ENCODE peak calls at places on chromosomes 11 and 22, in five cellular contexts. P, V, Q, H and T are unnamed samples.

GRCh38 chr22:49659924-49660315 is 167.8 kb downstream of the BRD1 start:
- DNase-seq in P (no peak), V (no peak), Q (no peak), H (no peak), T (no peak)

GRCh38 chr11:125535585-125535984 is 33.7 kb upstream of the EI24 start:
- DNase-seq in P (no peak), V (no peak), Q (no peak), H (no peak), T (no peak)

GRCh38 chr11:128572965-128573364 is 14.4 kb downstream of the ETS1 start:
- DNase-seq in P (peak), V (no peak), Q (no peak), H (no peak), T (no peak)

GRCh38 chr11:109362059-109362458 is 59.9 kb upstream of the C11orf87 start:
- DNase-seq in P (no peak), V (no peak), Q (no peak), H (no peak), T (no peak)

GRCh38 chr11:130191896-130192295 is 32.3 kb downstream of the ST14 start:
- DNase-seq in P (no peak), V (no peak), Q (no peak), H (no peak), T (no peak)

GRCh38 chr11:77749232-77749631 is 71.3 kb downstream of the RSF1 start:
- DNase-seq in P (no peak), V (no peak), Q (no peak), H (no peak), T (no peak)

GRCh38 chr11:44992181-44992582 is 41.5 kb upstream of the TP53I11 start:
- DNase-seq in P (no peak), V (no peak), Q (no peak), H (no peak), T (no peak)

GRCh38 chr11:45885921-45886721 is 670 bp downstream of the MAPK8IP1 start:
- DNase-seq in P (peak), V (peak), Q (no peak), H (no peak), T (no peak)

GRCh38 chr22:22955866-22956535 is 68.4 kb downstream of the IGLL5 start:
- DNase-seq in P (peak), V (peak), Q (peak), H (peak), T (peak)

GRCh38 chr11:12725047-12725862 is 51.0 kb downstream of the TEAD1 start:
- DNase-seq in P (no peak), V (no peak), Q (no peak), H (peak), T (no peak)

GRCh38 chr22:44261164-44261860 is 51.4 kb downstream of the SHISAL1 start:
- DNase-seq in P (no peak), V (no peak), Q (no peak), H (no peak), T (no peak)

GRCh38 chr22:45966320-45966891 is 10.6 kb downstream of the WNT7B start:
- DNase-seq in P (no peak), V (no peak), Q (no peak), H (peak), T (no peak)

GRCh38 chr11:18393581-18394299 is 623 bp upstream of the LDHA start:
- DNase-seq in P (no peak), V (no peak), Q (no peak), H (no peak), T (no peak)
- TF ChIP-seq EZH2phosphoT487 in P (no peak), V (no peak), Q (no peak), H (no peak), T (no peak)

DNA sequence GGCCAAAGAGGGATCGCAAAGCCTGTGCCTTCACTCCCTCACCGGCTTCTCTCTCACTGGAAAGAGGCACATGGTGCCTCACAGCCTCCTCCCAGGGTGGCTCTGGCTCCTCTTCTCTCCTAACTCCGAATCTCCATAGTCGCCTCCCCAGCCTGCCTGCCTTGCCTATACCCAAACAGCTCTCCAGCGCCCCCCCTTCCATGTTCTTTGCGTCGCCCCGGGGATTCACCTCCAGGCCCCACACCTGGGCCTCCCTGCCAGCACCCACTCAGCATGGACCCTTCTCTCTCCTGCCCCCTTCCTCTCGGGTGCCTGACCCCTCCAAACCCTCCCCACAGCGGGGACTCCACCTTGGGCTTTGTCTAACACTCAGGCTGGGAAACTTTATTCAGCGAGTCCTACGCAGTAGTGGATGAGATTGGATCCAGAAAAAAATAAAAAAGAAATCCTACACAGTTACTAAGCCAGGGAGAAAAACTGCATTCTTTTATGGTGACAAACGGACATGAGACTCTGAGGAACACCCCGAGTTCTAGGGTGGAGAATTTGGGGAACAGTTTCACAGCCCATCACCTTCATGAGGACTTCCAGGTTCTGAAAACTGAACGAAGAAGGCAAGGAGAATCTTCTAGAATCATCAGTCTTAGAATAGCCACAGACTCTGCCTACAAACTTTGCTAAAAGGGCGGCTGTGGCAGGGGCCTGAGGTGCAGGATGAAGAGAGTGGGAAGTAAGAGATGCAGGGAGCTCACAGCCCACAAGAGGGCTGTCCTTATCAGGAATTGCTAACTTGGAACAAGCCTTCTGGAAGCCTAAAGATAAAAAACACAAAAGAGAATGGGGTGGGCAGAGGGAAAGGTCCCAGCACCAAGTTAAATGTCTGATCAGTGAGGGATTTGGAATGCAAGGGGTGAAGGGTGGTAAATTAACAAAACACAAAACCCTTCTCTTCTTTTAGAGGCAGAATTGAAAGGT is 5.3 kb downstream of the PPM1F start:
- DNase-seq in P (peak), V (peak), Q (no peak), H (no peak), T (no peak)
- H3K27ac ChIP-seq in P (peak), V (no peak), Q (no peak), H (no peak), T (no peak)

GRCh38 chr11:61347916-61348461 is 13.7 kb downstream of the CYB561A3 start:
- DNase-seq in P (peak), V (no peak), Q (no peak), H (no peak), T (no peak)

GRCh38 chr11:61343792-61344745 is 11.0 kb downstream of the TKFC start:
- DNase-seq in P (no peak), V (no peak), Q (no peak), H (no peak), T (no peak)

GRCh38 chr11:61342207-61342803 is 9.3 kb downstream of the TKFC start:
- DNase-seq in P (no peak), V (no peak), Q (no peak), H (no peak), T (no peak)

GRCh38 chr11:61345954-61346814 is 13.2 kb downstream of the TKFC start:
- DNase-seq in P (no peak), V (no peak), Q (no peak), H (no peak), T (no peak)

DNA sequence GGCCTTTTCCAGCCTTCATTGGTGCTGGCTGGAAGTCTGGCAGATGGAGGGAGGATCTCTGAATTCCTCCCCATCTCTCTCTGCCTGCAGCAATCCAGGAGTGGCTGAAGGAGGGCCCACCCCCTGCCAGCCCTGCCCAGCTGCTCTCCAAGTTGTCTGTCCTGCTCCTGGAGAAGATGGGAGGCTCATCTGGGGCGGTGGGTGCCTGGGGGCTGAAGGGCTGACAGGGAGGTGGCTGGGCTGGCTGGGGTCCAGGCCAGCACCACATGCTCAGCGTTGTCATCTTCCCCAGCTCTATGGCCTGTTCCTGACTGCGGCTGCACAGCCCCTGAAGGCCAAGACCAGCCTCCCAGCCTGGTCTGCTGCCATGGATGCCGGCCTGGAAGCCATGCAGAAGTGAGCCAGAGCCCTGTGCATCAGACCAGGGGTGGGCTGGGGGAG is 12.2 kb downstream of the TKFC start:
- DNase-seq in P (no peak), V (no peak), Q (no peak), H (no peak), T (no peak)
- H3K4me3 ChIP-seq in P (no peak), V (no peak), Q (no peak), H (no peak), T (no peak)

DNA sequence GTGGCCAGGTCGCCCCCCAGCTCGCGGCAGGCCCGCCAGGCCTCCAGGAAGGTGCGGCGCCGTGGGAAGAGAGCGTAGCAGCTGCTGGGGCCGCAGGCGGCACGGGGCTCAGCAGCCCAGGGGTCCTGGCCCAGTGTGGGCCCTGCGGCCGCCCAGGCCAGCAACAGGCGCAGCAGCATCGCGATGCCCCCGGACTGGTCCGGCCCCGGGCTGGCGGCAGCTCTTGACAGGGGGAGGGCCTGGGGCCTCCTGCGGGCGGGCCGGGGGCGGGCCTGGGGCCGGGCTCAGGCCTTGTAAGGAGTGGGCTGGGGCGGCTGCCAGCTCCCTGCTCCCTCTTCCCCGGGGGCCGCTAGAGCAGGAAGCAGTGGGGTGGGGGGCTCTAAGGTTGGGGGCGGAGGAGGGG is at the start of gene CD248:
- DNase-seq in P (peak), V (peak), Q (no peak), H (no peak), T (no peak)
- TF ChIP-seq EZH2phosphoT487 in P (no peak), V (no peak), Q (no peak), H (no peak), T (no peak)

GRCh38 chr22:41846268-41847002 is 13.5 kb downstream of the SREBF2 start:
- DNase-seq in P (peak), V (no peak), Q (no peak), H (no peak), T (no peak)
- H3K27ac ChIP-seq in P (peak), V (peak), Q (no peak), H (no peak), T (peak)

DNA sequence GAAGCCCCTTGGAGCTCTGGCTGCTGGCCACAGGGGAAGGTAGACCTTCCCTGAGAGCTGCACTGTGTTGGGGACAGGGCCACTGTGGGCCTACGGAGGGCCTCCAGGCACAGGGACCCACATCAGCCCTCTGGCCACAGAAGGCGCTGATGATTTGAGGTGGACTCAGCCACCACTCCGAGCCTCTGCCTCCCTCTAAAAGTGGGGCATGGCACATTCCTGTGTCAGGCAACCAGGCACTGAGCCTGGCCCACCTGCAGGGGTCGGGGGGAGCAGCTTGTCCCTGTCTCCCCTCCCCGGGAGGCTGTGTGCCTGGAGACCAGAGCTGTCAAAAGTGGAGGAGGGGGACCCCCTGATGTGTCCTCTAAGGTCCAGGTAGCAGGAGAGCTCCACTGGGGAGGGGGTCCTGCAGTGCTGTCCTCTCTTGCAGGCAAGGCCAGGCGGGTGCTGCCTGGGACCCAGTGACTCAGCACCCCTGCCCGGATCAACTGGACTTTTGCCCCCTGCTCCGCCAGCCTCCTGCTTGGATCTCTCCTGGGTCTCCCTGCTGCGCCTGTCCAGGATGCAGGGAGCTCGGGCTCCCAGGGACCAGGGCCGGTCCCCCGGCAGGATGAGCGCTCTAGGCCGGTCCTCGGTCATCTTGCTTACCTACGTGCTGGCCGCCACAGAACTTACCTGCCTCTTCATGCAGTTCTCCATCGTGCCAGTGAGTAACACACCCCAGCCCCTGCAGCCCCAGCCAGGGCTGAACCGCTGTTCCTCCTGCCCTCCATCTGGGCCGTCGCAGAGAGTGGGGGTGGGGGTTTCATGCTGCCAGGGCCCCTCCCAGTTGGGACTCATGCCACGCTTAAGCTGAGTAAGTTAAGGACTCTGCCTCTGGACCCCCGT is 17.5 kb upstream of the CDKN1C start:
- DNase-seq in P (peak), V (peak), Q (no peak), H (no peak), T (no peak)
- H3K4me3 ChIP-seq in P (peak), V (peak), Q (peak), H (peak), T (peak)

GRCh38 chr11:68831124-68831523 is 10.6 kb downstream of the CPT1A start:
- DNase-seq in P (no peak), V (no peak), Q (no peak), H (no peak), T (no peak)
- TF ChIP-seq EZH2phosphoT487 in P (no peak), V (no peak), Q (no peak), H (no peak), T (no peak)

DNA sequence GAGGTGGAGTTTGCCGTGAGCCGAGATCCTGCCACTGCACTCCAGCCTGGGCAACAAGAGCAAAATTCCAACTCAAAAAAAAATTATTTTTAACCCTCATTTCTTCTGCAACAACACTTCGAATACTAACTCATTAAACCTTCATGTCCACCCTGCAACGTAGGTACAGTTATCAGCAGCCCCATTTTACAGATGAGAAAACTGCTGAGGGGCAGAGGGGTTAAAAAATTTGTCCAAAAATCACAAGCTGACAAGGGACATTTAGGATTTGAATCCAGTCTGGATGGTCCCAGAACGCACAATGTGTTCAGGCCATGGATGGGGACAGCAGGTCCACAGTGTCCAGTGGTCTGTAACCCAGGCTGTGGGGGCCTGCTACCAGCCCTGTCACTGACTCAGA is 29.0 kb downstream of the RHOD start:
- DNase-seq in P (no peak), V (no peak), Q (no peak), H (no peak), T (no peak)
- H3K27ac ChIP-seq in P (no peak), V (no peak), Q (no peak), H (no peak), T (no peak)

DNA sequence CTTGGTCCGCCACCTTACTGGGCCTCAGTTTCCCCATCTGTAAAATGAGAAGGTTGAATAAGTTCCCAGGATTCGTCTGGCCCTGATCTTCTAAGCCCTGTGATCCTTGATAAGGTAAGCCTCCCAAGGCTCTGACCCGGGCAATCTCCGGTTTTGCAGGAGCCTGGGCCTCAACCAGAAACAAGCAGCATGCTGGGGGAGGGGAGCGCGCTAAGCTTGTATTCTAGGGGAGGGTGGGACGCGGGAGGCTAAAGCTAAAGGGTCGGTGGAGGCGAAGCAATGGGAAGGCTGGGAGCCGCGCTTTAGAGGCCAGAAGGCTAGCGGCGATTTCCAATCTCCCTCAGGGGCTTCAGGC is 801 bp downstream of the PTPN5 start:
- DNase-seq in P (no peak), V (no peak), Q (no peak), H (no peak), T (no peak)
- H3K4me3 ChIP-seq in P (peak), V (peak), Q (no peak), H (no peak), T (no peak)

DNA sequence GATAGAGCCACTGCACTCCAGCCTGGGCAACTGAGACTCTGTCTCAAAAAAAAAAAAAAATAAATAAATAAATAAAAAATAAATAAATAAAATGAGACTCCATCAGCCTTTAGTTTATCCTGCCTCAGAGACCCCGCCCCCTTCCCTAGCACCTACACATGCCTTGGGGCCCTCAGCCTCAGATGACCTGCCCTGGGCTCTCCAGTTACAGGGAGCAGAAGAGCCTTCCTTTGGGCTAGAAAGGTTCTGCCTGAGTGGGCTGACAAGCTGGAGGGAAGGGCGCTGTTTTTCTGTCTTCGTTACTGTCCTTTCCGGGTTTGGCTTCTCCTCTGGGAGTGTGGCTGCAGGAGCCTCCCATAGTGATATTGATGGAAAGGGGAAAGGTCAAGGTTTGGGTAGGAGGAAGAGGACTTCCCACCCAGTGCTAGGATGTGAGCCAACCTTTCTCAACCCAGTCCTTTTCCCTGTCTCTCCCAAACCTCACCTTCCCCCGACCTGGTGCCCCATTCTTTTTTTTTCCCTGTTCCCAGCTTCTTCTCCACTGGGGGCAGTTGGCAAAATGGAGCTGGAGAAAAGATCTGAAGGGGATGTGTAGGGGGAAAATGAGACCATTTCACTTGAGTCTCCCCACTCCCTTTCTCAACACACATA is 1.5 kb upstream of the SF3B2 start:
- DNase-seq in P (peak), V (no peak), Q (no peak), H (no peak), T (no peak)
- TF ChIP-seq EZH2phosphoT487 in P (no peak), V (no peak), Q (no peak), H (no peak), T (no peak)